ENCODE peak calls at places on chromosomes 6 and 20, in seven cellular contexts. One of them, this sample, is unnamed.

GRCh38 chr20:62938105-62938888 is at the start of gene GID8:
- DNase-seq in upper lobe of left lung: peak
- DNase-seq in Ammon's horn: peak
- DNase-seq in NCI-H2171 treated with DMSO at 0.1 percent for 48 hours: peak
- DNase-seq in NCI-H1105: no peak
- DNase-seq in COR-L47: no peak
- DNase-seq in stimulated activated CD8-positive, alpha-beta memory T cell treated with anti-CD3 and anti-CD28 coated beads, Interleukin-2, amount 100 ng/mL, for 48 hours: no peak
- DNase-seq in this sample: peak

GRCh38 chr6:35181933-35182612 is 31.7 kb upstream of the SCUBE3 start:
- DNase-seq in COR-L47: no peak
- DNase-seq in Ammon's horn: no peak
- DNase-seq in NCI-H2171 treated with DMSO at 0.1 percent for 48 hours: peak
- DNase-seq in stimulated activated CD8-positive, alpha-beta memory T cell treated with anti-CD3 and anti-CD28 coated beads, Interleukin-2, amount 100 ng/mL, for 48 hours: no peak
- DNase-seq in NCI-H1105: no peak
- DNase-seq in upper lobe of left lung: peak
- DNase-seq in this sample: no peak

GRCh38 chr6:128432394-128432793 is 88.0 kb downstream of the PTPRK start:
- DNase-seq in NCI-H2171 treated with DMSO at 0.1 percent for 48 hours: no peak
- DNase-seq in Ammon's horn: no peak
- DNase-seq in COR-L47: no peak
- DNase-seq in upper lobe of left lung: no peak
- DNase-seq in NCI-H1105: no peak
- DNase-seq in stimulated activated CD8-positive, alpha-beta memory T cell treated with anti-CD3 and anti-CD28 coated beads, Interleukin-2, amount 100 ng/mL, for 48 hours: no peak
- DNase-seq in this sample: no peak

GRCh38 chr20:37390891-37391525 is 45.1 kb downstream of the SRC start:
- DNase-seq in Ammon's horn: no peak
- DNase-seq in NCI-H1105: no peak
- DNase-seq in upper lobe of left lung: no peak
- DNase-seq in stimulated activated CD8-positive, alpha-beta memory T cell treated with anti-CD3 and anti-CD28 coated beads, Interleukin-2, amount 100 ng/mL, for 48 hours: no peak
- DNase-seq in NCI-H2171 treated with DMSO at 0.1 percent for 48 hours: no peak
- DNase-seq in COR-L47: no peak
- DNase-seq in this sample: no peak

GRCh38 chr6:167769408-167770190 is 57.1 kb upstream of the AFDN start:
- DNase-seq in Ammon's horn: no peak
- DNase-seq in upper lobe of left lung: no peak
- DNase-seq in NCI-H1105: no peak
- DNase-seq in COR-L47: no peak
- DNase-seq in stimulated activated CD8-positive, alpha-beta memory T cell treated with anti-CD3 and anti-CD28 coated beads, Interleukin-2, amount 100 ng/mL, for 48 hours: no peak
- DNase-seq in NCI-H2171 treated with DMSO at 0.1 percent for 48 hours: no peak
- DNase-seq in this sample: no peak

GRCh38 chr6:154606457-154606856 is 96.0 kb upstream of the CNKSR3 start:
- DNase-seq in COR-L47: no peak
- DNase-seq in NCI-H2171 treated with DMSO at 0.1 percent for 48 hours: no peak
- DNase-seq in NCI-H1105: no peak
- DNase-seq in stimulated activated CD8-positive, alpha-beta memory T cell treated with anti-CD3 and anti-CD28 coated beads, Interleukin-2, amount 100 ng/mL, for 48 hours: peak
- DNase-seq in upper lobe of left lung: no peak
- DNase-seq in Ammon's horn: no peak
- DNase-seq in this sample: peak

GRCh38 chr6:52391599-52391998 is 28.5 kb upstream of the EFHC1 start:
- DNase-seq in upper lobe of left lung: no peak
- DNase-seq in COR-L47: no peak
- DNase-seq in stimulated activated CD8-positive, alpha-beta memory T cell treated with anti-CD3 and anti-CD28 coated beads, Interleukin-2, amount 100 ng/mL, for 48 hours: no peak
- DNase-seq in NCI-H2171 treated with DMSO at 0.1 percent for 48 hours: no peak
- DNase-seq in Ammon's horn: peak
- DNase-seq in NCI-H1105: no peak
- DNase-seq in this sample: no peak

GRCh38 chr20:709421-709820 is 33.8 kb upstream of the SCRT2 start:
- DNase-seq in upper lobe of left lung: no peak
- DNase-seq in COR-L47: peak
- DNase-seq in Ammon's horn: no peak
- DNase-seq in NCI-H1105: peak
- DNase-seq in NCI-H2171 treated with DMSO at 0.1 percent for 48 hours: peak
- DNase-seq in stimulated activated CD8-positive, alpha-beta memory T cell treated with anti-CD3 and anti-CD28 coated beads, Interleukin-2, amount 100 ng/mL, for 48 hours: no peak
- DNase-seq in this sample: no peak

GRCh38 chr20:6704132-6704861 is 63.2 kb upstream of the BMP2 start:
- DNase-seq in COR-L47: no peak
- DNase-seq in Ammon's horn: no peak
- DNase-seq in NCI-H1105: no peak
- DNase-seq in NCI-H2171 treated with DMSO at 0.1 percent for 48 hours: no peak
- DNase-seq in stimulated activated CD8-positive, alpha-beta memory T cell treated with anti-CD3 and anti-CD28 coated beads, Interleukin-2, amount 100 ng/mL, for 48 hours: no peak
- DNase-seq in upper lobe of left lung: no peak
- DNase-seq in this sample: no peak

GRCh38 chr20:5974531-5974930 is 24.1 kb downstream of the MCM8 start:
- DNase-seq in NCI-H1105: no peak
- DNase-seq in Ammon's horn: no peak
- DNase-seq in stimulated activated CD8-positive, alpha-beta memory T cell treated with anti-CD3 and anti-CD28 coated beads, Interleukin-2, amount 100 ng/mL, for 48 hours: no peak
- DNase-seq in COR-L47: no peak
- DNase-seq in NCI-H2171 treated with DMSO at 0.1 percent for 48 hours: no peak
- DNase-seq in upper lobe of left lung: no peak
- DNase-seq in this sample: no peak

GRCh38 chr20:33689973-33690372 is 3.8 kb upstream of the E2F1 start:
- DNase-seq in stimulated activated CD8-positive, alpha-beta memory T cell treated with anti-CD3 and anti-CD28 coated beads, Interleukin-2, amount 100 ng/mL, for 48 hours: peak
- DNase-seq in Ammon's horn: peak
- DNase-seq in upper lobe of left lung: no peak
- DNase-seq in NCI-H1105: no peak
- DNase-seq in NCI-H2171 treated with DMSO at 0.1 percent for 48 hours: no peak
- DNase-seq in COR-L47: no peak
- DNase-seq in this sample: no peak

GRCh38 chr6:169174516-169175359 is 78.9 kb downstream of the THBS2 start:
- DNase-seq in stimulated activated CD8-positive, alpha-beta memory T cell treated with anti-CD3 and anti-CD28 coated beads, Interleukin-2, amount 100 ng/mL, for 48 hours: no peak
- DNase-seq in upper lobe of left lung: no peak
- DNase-seq in COR-L47: no peak
- DNase-seq in NCI-H2171 treated with DMSO at 0.1 percent for 48 hours: no peak
- DNase-seq in NCI-H1105: no peak
- DNase-seq in Ammon's horn: no peak
- DNase-seq in this sample: no peak

GRCh38 chr20:56808732-56809131 is 179.6 kb downstream of the TFAP2C start:
- DNase-seq in NCI-H1105: no peak
- DNase-seq in stimulated activated CD8-positive, alpha-beta memory T cell treated with anti-CD3 and anti-CD28 coated beads, Interleukin-2, amount 100 ng/mL, for 48 hours: no peak
- DNase-seq in upper lobe of left lung: no peak
- DNase-seq in COR-L47: no peak
- DNase-seq in NCI-H2171 treated with DMSO at 0.1 percent for 48 hours: no peak
- DNase-seq in Ammon's horn: no peak
- DNase-seq in this sample: no peak

GRCh38 chr6:144895313-144895712 is 610.2 kb downstream of the UTRN start:
- DNase-seq in stimulated activated CD8-positive, alpha-beta memory T cell treated with anti-CD3 and anti-CD28 coated beads, Interleukin-2, amount 100 ng/mL, for 48 hours: no peak
- DNase-seq in upper lobe of left lung: no peak
- DNase-seq in NCI-H1105: no peak
- DNase-seq in NCI-H2171 treated with DMSO at 0.1 percent for 48 hours: no peak
- DNase-seq in COR-L47: no peak
- DNase-seq in Ammon's horn: no peak
- DNase-seq in this sample: no peak

GRCh38 chr6:32868257-32868788 is 14.3 kb downstream of the PSMB9 start:
- DNase-seq in upper lobe of left lung: no peak
- DNase-seq in NCI-H2171 treated with DMSO at 0.1 percent for 48 hours: peak
- DNase-seq in Ammon's horn: peak
- DNase-seq in NCI-H1105: peak
- DNase-seq in stimulated activated CD8-positive, alpha-beta memory T cell treated with anti-CD3 and anti-CD28 coated beads, Interleukin-2, amount 100 ng/mL, for 48 hours: peak
- DNase-seq in COR-L47: peak
- DNase-seq in this sample: peak

GRCh38 chr20:13638162-13638495 is 603 bp downstream of the TASP1 start:
- DNase-seq in stimulated activated CD8-positive, alpha-beta memory T cell treated with anti-CD3 and anti-CD28 coated beads, Interleukin-2, amount 100 ng/mL, for 48 hours: no peak
- DNase-seq in upper lobe of left lung: no peak
- DNase-seq in NCI-H1105: no peak
- DNase-seq in Ammon's horn: no peak
- DNase-seq in NCI-H2171 treated with DMSO at 0.1 percent for 48 hours: peak
- DNase-seq in COR-L47: no peak
- DNase-seq in this sample: no peak

GRCh38 chr20:47576516-47577033 is 74.9 kb downstream of the NCOA3 start:
- DNase-seq in upper lobe of left lung: no peak
- DNase-seq in NCI-H1105: peak
- DNase-seq in COR-L47: peak
- DNase-seq in stimulated activated CD8-positive, alpha-beta memory T cell treated with anti-CD3 and anti-CD28 coated beads, Interleukin-2, amount 100 ng/mL, for 48 hours: no peak
- DNase-seq in Ammon's horn: peak
- DNase-seq in NCI-H2171 treated with DMSO at 0.1 percent for 48 hours: peak
- DNase-seq in this sample: no peak

This sample was measured in stimulated activated effector memory CD8-positive, alpha-beta T cell treated with anti-CD3 and anti-CD28 coated beads, Interleukin-12 subunit alpha, Interleukin-12 subunit beta, amount 100 ng/mL, for 72 hours.